ENCODE peak calls at places on chromosomes 13 and 19, in nine cellular contexts. J is IMR-90, A is ovary, O is GM12891, Q is stomach, B is H1, L is body of pancreas, Z is heart left ventricle, I is H54. V is an unnamed sample.

GRCh38 chr13:67230774-67231480 is 791 bp upstream of the PCDH9 start:
- DNase-seq in J (peak), A (peak), O (no peak), Q (peak), B (peak), L (peak), Z (peak), I (peak), V (peak)

GRCh38 chr13:31001647-31002046 is 69.2 kb downstream of the TEX26 start:
- DNase-seq in J (no peak), A (no peak), O (no peak), Q (no peak), B (peak), L (no peak), Z (no peak), I (no peak), V (no peak)

GRCh38 chr13:93227280-93227905 is 786 bp downstream of the GPC6 start:
- DNase-seq in J (peak), A (peak), O (peak), Q (no peak), B (peak), L (no peak), Z (no peak), I (peak), V (no peak)

GRCh38 chr13:102555914-102556553 is 40.8 kb upstream of the TPP2 start:
- DNase-seq in J (peak), A (no peak), O (peak), Q (no peak), B (no peak), L (no peak), Z (no peak), I (peak), V (peak)

GRCh38 chr19:23699521-23699860 is 12.5 kb upstream of the ZNF675 start:
- DNase-seq in J (no peak), A (no peak), O (no peak), Q (no peak), B (no peak), L (no peak), Z (no peak), I (peak), V (no peak)

GRCh38 chr13:29483211-29483610 is 112.3 kb downstream of the SLC7A1 start:
- DNase-seq in J (no peak), A (no peak), O (no peak), Q (peak), B (no peak), L (peak), Z (peak), I (no peak), V (no peak)

GRCh38 chr13:19587635-19588300 is 26.4 kb upstream of the TPTE2 start:
- DNase-seq in J (peak), A (no peak), O (no peak), Q (no peak), B (no peak), L (peak), Z (no peak), I (no peak), V (peak)

GRCh38 chr13:102293723-102294122 is 108.1 kb downstream of the FGF14 start:
- DNase-seq in J (no peak), A (no peak), O (no peak), Q (no peak), B (no peak), L (no peak), Z (no peak), I (no peak), V (no peak)

GRCh38 chr13:85798999-85799646 is at the start of gene SLITRK6:
- DNase-seq in J (peak), A (no peak), O (no peak), Q (no peak), B (no peak), L (no peak), Z (no peak), I (peak), V (no peak)

GRCh38 chr13:95160112-95160906 is 140.9 kb downstream of the ABCC4 start:
- DNase-seq in J (peak), A (no peak), O (no peak), Q (no peak), B (no peak), L (no peak), Z (no peak), I (no peak), V (no peak)

GRCh38 chr13:51997641-51998330 is 13.5 kb downstream of the ATP7B start:
- DNase-seq in J (no peak), A (no peak), O (no peak), Q (peak), B (no peak), L (peak), Z (no peak), I (no peak), V (no peak)

GRCh38 chr13:98410591-98410990 is 166.3 kb downstream of the STK24 start:
- DNase-seq in J (no peak), A (no peak), O (no peak), Q (no peak), B (no peak), L (no peak), Z (no peak), I (no peak), V (no peak)

GRCh38 chr13:35723820-35724219 is 247.3 kb upstream of the MAB21L1 start:
- DNase-seq in J (peak), A (peak), O (no peak), Q (no peak), B (no peak), L (no peak), Z (no peak), I (no peak), V (no peak)

GRCh38 chr19:34838753-34839431 is 65.9 kb upstream of the ZNF599 start:
- DNase-seq in J (no peak), A (no peak), O (no peak), Q (peak), B (peak), L (peak), Z (no peak), I (no peak), V (peak)

GRCh38 chr13:53137777-53138176 is 109.2 kb downstream of the OLFM4 start:
- DNase-seq in J (peak), A (no peak), O (no peak), Q (no peak), B (no peak), L (no peak), Z (no peak), I (no peak), V (no peak)

GRCh38 chr19:4095488-4095844 is 28.5 kb downstream of the MAP2K2 start:
- DNase-seq in J (no peak), A (no peak), O (no peak), Q (no peak), B (no peak), L (no peak), Z (no peak), I (no peak), V (no peak)

GRCh38 chr13:39779337-39780270 is 124.1 kb downstream of the COG6 start:
- DNase-seq in J (peak), A (no peak), O (no peak), Q (no peak), B (no peak), L (no peak), Z (no peak), I (no peak), V (no peak)

GRCh38 chr19:40543029-40543597 is 33.6 kb upstream of the SHKBP1 start:
- DNase-seq in J (no peak), A (no peak), O (no peak), Q (no peak), B (no peak), L (no peak), Z (peak), I (no peak), V (no peak)

GRCh38 chr19:30307191-30307974 is 64.8 kb upstream of the ZNF536 start:
- DNase-seq in J (no peak), A (no peak), O (no peak), Q (no peak), B (no peak), L (no peak), Z (no peak), I (no peak), V (no peak)

GRCh38 chr19:18939922-18940775 is 868 bp downstream of the HOMER3 start:
- DNase-seq in J (peak), A (peak), O (no peak), Q (peak), B (peak), L (peak), Z (peak), I (peak), V (no peak)

GRCh38 chr13:102724923-102725322 is 30.1 kb upstream of the METTL21C start:
- DNase-seq in J (peak), A (no peak), O (no peak), Q (no peak), B (no peak), L (no peak), Z (no peak), I (no peak), V (peak)

GRCh38 chr13:88526186-88526852 is 855.1 kb downstream of the SLITRK5 start:
- DNase-seq in J (no peak), A (no peak), O (no peak), Q (no peak), B (no peak), L (peak), Z (no peak), I (no peak), V (no peak)

GRCh38 chr13:51397262-51397933 is 55.4 kb downstream of the INTS6 start:
- DNase-seq in J (peak), A (no peak), O (no peak), Q (no peak), B (no peak), L (peak), Z (no peak), I (no peak), V (peak)

GRCh38 chr13:73335226-73335625 is 276.4 kb downstream of the KLF5 start:
- DNase-seq in J (peak), A (no peak), O (no peak), Q (no peak), B (no peak), L (no peak), Z (no peak), I (no peak), V (no peak)

GRCh38 chr19:12774588-12775555 is at the start of gene HOOK2:
- DNase-seq in J (no peak), A (no peak), O (no peak), Q (peak), B (peak), L (peak), Z (peak), I (no peak), V (peak)

GRCh38 chr19:30222428-30222873 is 149.7 kb upstream of the ZNF536 start:
- DNase-seq in J (no peak), A (no peak), O (no peak), Q (no peak), B (peak), L (peak), Z (no peak), I (no peak), V (peak)

GRCh38 chr19:48837081-48837524 is 812 bp upstream of the HSD17B14 start:
- DNase-seq in J (peak), A (peak), O (peak), Q (peak), B (peak), L (peak), Z (peak), I (peak), V (peak)

GRCh38 chr19:50532952-50533351 is 19.2 kb upstream of the ASPDH start:
- DNase-seq in J (no peak), A (no peak), O (no peak), Q (no peak), B (no peak), L (no peak), Z (no peak), I (no peak), V (no peak)

GRCh38 chr13:44574466-44574855 is 1.7 kb downstream of the TSC22D1 start:
- DNase-seq in J (peak), A (no peak), O (no peak), Q (no peak), B (no peak), L (no peak), Z (no peak), I (no peak), V (no peak)

GRCh38 chr13:71786815-71787214 is 80.2 kb downstream of the DACH1 start:
- DNase-seq in J (no peak), A (no peak), O (no peak), Q (no peak), B (no peak), L (no peak), Z (no peak), I (no peak), V (no peak)

DNA sequence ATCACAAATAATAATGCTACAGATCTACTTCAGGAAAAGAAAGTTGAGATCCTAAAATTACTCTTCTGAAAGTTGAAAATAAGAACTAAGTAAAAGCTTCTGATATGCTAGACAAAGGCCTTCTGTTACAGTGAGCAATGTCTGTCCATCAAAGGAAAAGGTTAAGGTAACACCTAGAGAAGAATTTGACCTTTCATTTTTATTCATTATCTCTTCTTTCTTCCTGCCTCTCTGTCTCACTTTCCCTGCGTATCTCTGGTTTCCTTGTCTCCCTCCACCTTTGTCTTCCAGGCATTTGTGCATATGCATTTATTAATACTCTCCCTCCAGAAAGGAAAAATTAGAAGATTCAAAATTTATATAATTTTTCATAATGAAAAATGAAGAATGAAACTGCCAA is 49.0 kb downstream of the ZAR1L start:
- DNase-seq in J (no peak), A (no peak), O (no peak), Q (no peak), B (no peak), L (no peak), Z (no peak), I (no peak), V (no peak)
- TF ChIP-seq POLR2A in J (no peak), A (no peak), O (no peak), Q (no peak), B (no peak), L (no peak), Z (no peak), I (no peak), V (no peak)

GRCh38 chr19:55640577-55641375 is at the start of gene ZNF580:
- DNase-seq in J (peak), A (peak), O (peak), Q (peak), B (peak), L (peak), Z (peak), I (peak), V (peak)
- TF ChIP-seq POLR2A in J (no peak), A (peak), O (no peak), Q (no peak), B (no peak), L (peak), Z (no peak), I (peak), V (peak)

DNA sequence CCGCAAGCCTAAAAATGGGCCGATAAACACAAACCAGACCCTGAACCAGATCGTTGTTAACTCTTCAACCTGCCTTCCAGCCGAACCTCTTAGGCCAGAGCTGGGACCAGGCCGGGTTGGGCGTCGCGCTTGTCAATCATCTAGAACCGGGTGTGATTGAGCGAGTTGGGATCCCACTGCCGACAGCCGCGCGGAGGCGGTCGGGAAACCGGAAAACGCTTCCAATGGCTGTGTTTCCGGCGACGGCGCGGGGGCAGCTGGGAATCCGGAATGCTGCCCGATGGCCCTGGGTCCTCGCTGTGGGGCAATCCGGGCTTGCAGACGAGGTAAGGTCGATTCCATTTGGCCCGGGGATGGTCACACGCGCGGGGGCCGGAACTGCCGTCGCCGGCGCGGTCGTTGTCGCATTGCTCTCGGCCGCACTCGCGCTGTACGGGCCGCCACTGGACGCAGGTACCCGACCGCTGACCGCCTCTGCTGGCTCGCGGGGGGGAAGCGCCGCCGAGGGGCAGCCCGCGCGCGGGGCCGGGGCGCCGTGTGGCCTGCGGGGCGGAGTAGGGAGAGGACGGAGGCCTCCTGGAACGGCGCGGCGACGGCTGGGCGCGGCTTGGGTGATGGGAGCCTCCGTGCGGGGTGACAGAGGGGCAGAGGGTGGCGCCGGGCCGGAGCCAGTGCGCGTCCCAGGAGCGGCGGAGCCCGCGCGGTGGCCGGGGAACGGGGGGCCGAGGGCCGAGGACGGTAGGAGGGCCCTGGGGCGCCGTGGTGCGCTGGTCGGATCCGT is at the start of gene NAXD:
- DNase-seq in J (peak), A (peak), O (peak), Q (peak), B (peak), L (peak), Z (peak), I (peak), V (peak)
- TF ChIP-seq POLR2A in J (peak), A (peak), O (peak), Q (no peak), B (no peak), L (peak), Z (no peak), I (peak), V (peak)

DNA sequence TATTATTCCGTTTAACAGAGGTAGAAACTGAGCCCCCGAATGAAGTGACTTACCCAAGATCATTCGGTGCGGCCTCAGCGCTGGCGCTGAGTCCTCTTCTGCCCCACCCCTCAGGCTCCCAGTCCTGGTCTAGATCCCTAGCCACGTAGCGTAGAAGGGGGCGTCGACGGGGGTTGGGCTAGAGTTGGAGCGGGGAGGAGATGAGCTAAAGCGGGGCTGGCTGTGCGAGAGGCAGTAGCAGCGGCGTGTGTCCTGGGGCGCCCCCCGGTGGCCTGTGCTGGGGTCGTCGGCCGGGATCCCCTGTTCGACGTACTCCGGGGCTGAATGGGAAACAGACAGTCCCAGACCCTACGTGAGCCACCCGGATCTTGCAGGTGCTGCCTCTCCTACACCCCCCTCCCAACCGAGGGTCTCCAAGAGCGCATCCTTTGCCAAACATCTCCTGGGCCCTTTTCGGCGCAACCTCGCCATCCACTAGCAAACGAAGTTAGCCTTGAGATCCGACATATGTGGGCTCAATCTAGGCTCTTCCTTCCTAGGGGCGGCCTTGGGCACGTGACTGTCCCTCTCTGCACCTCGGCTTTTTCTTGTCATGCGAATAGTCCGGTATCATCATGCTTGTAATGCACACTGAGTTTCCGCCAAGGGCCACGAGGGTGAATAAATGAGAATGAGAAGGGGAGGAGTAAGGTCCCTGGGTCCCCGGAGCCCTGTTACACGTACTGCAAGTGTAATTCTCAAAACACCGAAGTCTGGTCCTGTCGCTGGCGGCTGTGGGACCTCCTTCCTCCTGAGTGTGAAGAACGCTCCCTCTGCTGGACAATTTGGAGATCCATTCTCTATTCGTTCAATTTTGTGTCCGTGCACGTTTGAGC is 47.7 kb downstream of the CYP4F22 start:
- DNase-seq in J (peak), A (peak), O (peak), Q (peak), B (peak), L (peak), Z (peak), I (peak), V (peak)
- TF ChIP-seq POLR2A in J (no peak), A (no peak), O (no peak), Q (no peak), B (no peak), L (no peak), Z (no peak), I (no peak), V (no peak)